ENCODE peak calls at places on chromosomes 3 and 15, in six cellular contexts. R is CD8-positive, alpha-beta T cell; A is astrocyte; F is body of pancreas; C is thoracic aorta; Z is Peyer's patch. E is an unnamed sample.
A peak's percentile ranks its signal among the peaks of the same experiment; 100 is the strongest.

GRCh38 chr15:67300266-67300914 is 45.8 kb downstream of the IQCH start:
- DNase-seq in Z (no peak), A (no peak), R (no peak), C (no peak), F (no peak), E (no peak)

GRCh38 chr3:46594723-46595122 is 17.6 kb upstream of the FAM240A start:
- DNase-seq in Z (no peak), R (no peak), A (no peak), C (no peak), F (no peak), E (no peak)

GRCh38 chr15:37115538-37115937 is 15.2 kb upstream of the MEIS2 start:
- DNase-seq in R (no peak), Z (no peak), F (no peak), A (no peak), C (no peak), E (no peak)

GRCh38 chr3:13657660-13658435 is 108.9 kb downstream of the FBLN2 start:
- DNase-seq in C (no peak), Z (no peak), R (peak; percentile 65), F (peak; percentile 58), A (no peak), E (peak; percentile 78)

GRCh38 chr15:49696441-49696840 is 75.6 kb downstream of the DTWD1 start:
- DNase-seq in Z (no peak), C (no peak), A (no peak), F (no peak), R (no peak), E (no peak)

GRCh38 chr15:88586401-88587162 is 34.6 kb upstream of the AEN start:
- DNase-seq in C (no peak), F (no peak), Z (no peak), A (peak; percentile 34), R (no peak), E (no peak)

GRCh38 chr3:22263042-22263441 is 512.0 kb upstream of the ZNF385D start:
- DNase-seq in R (no peak), A (peak; percentile 28), F (no peak), C (no peak), Z (no peak), E (no peak)

GRCh38 chr3:24235121-24235520 is 259.5 kb downstream of the THRB start:
- DNase-seq in A (peak; percentile 18), C (no peak), Z (no peak), F (no peak), R (no peak), E (no peak)

GRCh38 chr15:52337198-52337853 is 41.7 kb upstream of the MYO5C start:
- DNase-seq in R (no peak), A (peak; percentile 75), C (no peak), F (no peak), Z (no peak), E (no peak)

GRCh38 chr15:65423150-65423976 is 616 bp upstream of the IGDCC4 start:
- DNase-seq in Z (no peak), A (no peak), C (no peak), F (no peak), R (no peak), E (no peak)

GRCh38 chr15:54345827-54346226 is 367.6 kb downstream of the UNC13C start:
- DNase-seq in Z (no peak), C (no peak), R (no peak), F (no peak), A (no peak), E (no peak)

DNA sequence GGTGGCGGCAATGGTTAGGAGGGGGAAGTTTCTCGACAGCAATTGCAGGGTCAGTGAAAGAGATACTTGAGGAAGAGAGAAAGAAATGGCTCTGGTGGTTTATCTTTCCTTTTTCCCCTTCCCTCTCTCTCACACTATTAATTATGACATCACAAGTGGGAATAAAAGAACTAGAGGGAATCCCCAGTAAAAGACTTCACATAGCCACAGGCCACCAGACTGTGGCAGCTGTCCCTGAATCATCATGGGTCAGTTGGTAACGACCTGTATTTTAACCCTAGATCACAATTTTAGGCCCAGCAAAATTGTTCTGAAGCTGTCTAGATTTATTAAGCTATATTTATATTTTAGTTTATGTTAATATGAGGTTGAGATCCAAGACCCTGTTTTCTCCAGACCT is 40.3 kb downstream of the MBNL1 start:
- DNase-seq in C (no peak), R (no peak), A (no peak), Z (no peak), F (no peak), E (no peak)
- H3K27ac ChIP-seq in C (peak overlapping the region; percentile 76), R (no peak overlapping the region), A (peak overlapping the region; percentile 62), Z (peak overlapping the region; percentile 85), F (peak overlapping the region; percentile 48), E (peak overlapping the region; percentile 16)

GRCh38 chr15:64022571-64022970 is 23.7 kb downstream of the DAPK2 start:
- DNase-seq in F (no peak), A (no peak), R (no peak), Z (no peak), C (no peak), E (no peak)

GRCh38 chr15:64019764-64020163 is 26.5 kb downstream of the DAPK2 start:
- DNase-seq in A (no peak), F (peak; percentile 71), Z (peak; percentile 75), R (no peak), C (no peak), E (no peak)

GRCh38 chr15:64023215-64023614 is 23.1 kb downstream of the DAPK2 start:
- DNase-seq in R (no peak), C (no peak), Z (peak; percentile 82), F (no peak), A (no peak), E (no peak)

GRCh38 chr15:64029111-64029510 is 17.2 kb downstream of the DAPK2 start:
- DNase-seq in F (no peak), R (no peak), A (no peak), C (no peak), Z (no peak), E (no peak)

GRCh38 chr15:64024172-64025050 is 21.9 kb downstream of the DAPK2 start:
- DNase-seq in R (no peak), F (no peak), C (no peak), Z (peak; percentile 40), A (no peak), E (no peak)
- TF ChIP-seq CTCF in R (no peak), F (no peak), C (no peak), Z (peak; percentile 17), A (no peak), E (no peak)

GRCh38 chr3:112973325-112974177 is 1.4 kb downstream of the CD200R1 start:
- DNase-seq in A (no peak), R (peak; percentile 35), C (no peak), F (no peak), Z (peak; percentile 61), E (no peak)
- H3K27me3 ChIP-seq in A (no peaks in the 10 kb centered on the region), R (no peaks in the 10 kb centered on the region), C (no peaks in the 10 kb centered on the region), F (no peaks in the 10 kb centered on the region), Z (no peaks in the 10 kb centered on the region), E (no peaks in the 10 kb centered on the region)

DNA sequence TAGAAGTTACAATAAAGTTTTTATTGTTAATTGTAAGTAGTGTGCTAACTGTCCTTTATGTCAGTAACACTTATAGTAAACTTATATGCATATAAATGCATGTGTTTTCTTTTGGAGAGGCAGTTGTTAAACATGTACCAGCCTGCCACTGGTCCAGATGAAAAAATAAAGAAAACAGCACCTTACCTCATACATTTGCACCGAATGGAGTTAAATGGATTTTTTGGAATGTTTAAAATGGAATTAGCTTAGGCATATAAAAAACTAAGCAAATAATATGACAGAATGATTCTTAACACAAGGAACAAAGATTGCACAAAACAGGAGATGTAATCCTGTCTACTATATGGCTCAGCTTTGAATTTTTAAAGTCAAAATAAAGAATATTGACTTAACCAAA is 50.2 kb upstream of the ALDH1A3 start:
- DNase-seq in C (no peak), A (no peak), R (no peak), F (no peak), Z (no peak), E (no peak)
- H3K27ac ChIP-seq in C (no peak overlapping the region), A (no peak overlapping the region), R (no peak overlapping the region), F (no peak overlapping the region), Z (no peak overlapping the region), E (no peak overlapping the region)

DNA sequence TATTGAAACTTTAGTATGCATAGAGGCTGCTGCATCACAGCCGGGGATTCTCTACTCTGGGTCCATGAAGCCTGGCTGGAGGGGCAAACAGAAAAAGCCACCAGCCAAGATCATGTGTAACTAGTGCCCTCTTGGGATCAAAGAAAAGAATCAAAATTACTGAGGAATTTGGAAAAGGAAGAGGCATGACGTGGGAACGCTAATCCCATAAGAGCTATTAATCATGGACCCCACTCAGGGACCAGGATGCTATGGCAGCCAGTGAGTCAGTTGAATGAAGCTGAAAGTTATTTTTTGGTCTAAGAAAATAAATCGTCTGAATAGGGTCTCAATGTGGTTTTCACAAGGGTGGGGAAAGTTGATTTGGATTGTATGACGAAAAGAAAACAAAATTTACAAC is 1165.1 kb downstream of the ROBO2 start:
- DNase-seq in A (peak; percentile 83), F (no peak), C (no peak), R (no peak), Z (no peak), E (no peak)
- TF ChIP-seq CTCF in A (peak; percentile 27), F (no peak), C (no peak), R (no peak), Z (no peak), E (no peak)

DNA sequence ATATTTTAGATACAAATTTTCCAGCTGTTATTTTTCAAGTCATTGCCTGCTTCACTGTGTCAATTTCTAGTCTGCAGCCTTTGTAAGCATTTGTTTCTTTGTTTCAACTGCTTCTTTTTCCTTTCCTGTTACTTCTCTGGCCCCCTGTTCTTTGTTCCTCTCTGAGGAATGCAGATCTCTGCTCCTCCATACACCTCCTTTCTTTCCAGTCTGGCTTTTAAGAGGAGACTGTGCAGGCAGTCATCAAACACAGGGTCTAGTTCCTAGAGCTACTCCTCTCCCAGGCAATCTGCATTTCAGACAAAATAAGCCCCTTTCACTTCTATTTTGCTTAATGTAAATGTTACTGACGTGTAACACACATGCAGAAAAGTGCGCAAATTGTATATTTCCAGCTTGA is 502.9 kb downstream of the PDCD6IP start:
- DNase-seq in R (no peak), F (no peak), C (no peak), A (no peak), Z (no peak), E (no peak)
- H3K27me3 ChIP-seq in R (no peaks in the 10 kb centered on the region), F (no peaks in the 10 kb centered on the region), C (no peaks in the 10 kb centered on the region), A (no peaks in the 10 kb centered on the region), Z (no peaks in the 10 kb centered on the region), E (no peaks in the 10 kb centered on the region)

DNA sequence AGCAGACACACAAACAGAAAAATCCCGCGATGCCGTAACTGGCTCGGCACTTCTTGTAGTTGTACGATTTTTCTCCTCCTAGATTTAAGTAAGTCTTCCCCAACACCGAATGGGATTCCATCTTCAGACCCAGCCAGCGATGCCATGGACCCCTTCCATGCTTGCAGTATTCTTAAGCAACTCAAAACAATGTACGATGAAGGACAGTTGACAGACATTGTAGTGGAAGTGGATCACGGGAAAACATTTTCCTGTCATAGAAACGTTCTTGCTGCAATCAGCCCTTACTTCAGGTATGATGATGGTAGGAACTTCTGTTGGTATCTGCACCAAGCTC is 760 bp downstream of the KBTBD8 start:
- DNase-seq in A (peak; percentile 13), C (no peak), Z (no peak), F (no peak), R (no peak), E (no peak)
- H3K27ac ChIP-seq in A (peak overlapping the region; percentile 79), C (no peak overlapping the region), Z (peak overlapping the region; percentile 83), F (no peak overlapping the region), R (peak overlapping the region; percentile 53), E (peak overlapping the region; percentile 67)